ENCODE peak calls at places on chromosomes 1 and 21, in four cellular contexts. V is lower lobe of right lung, Q is foreskin keratinocyte, G is ovary. C is an unnamed sample.

GRCh38 chr21:45464309-45464708 is 59.3 kb downstream of the COL18A1 start:
- DNase-seq in G (no peak), V (no peak), Q (no peak), C (no peak)

GRCh38 chr1:189409774-189410173 is 1067.9 kb downstream of the BRINP3 start:
- DNase-seq in Q (no peak), V (no peak), G (no peak), C (no peak)

GRCh38 chr1:204633665-204634064 is 51.9 kb downstream of the LRRN2 start:
- DNase-seq in V (no peak), G (no peak), Q (no peak), C (no peak)

GRCh38 chr1:226568975-226569741 is 20.6 kb downstream of the STUM start:
- DNase-seq in V (no peak), Q (no peak), G (no peak), C (no peak)

GRCh38 chr1:103307751-103308150 is 199.4 kb upstream of the COL11A1 start:
- DNase-seq in G (no peak), V (no peak), Q (no peak), C (no peak)

GRCh38 chr1:113782451-113782850 is 23.2 kb upstream of the PHTF1 start:
- DNase-seq in Q (no peak), V (no peak), G (no peak), C (no peak)

GRCh38 chr1:204166237-204166636 is at the start of gene REN:
- DNase-seq in Q (no peak), V (peak; percentile 15), G (peak; percentile 13), C (no peak)

GRCh38 chr1:206581571-206581981 is 30.7 kb downstream of the EIF2D start:
- DNase-seq in G (no peak), Q (no peak), V (peak; percentile 70), C (no peak)

GRCh38 chr1:47931395-47931794 is 65.8 kb downstream of the TRABD2B start:
- DNase-seq in G (no peak), Q (peak; percentile 25), V (no peak), C (no peak)

GRCh38 chr1:1357871-1358432 is 403 bp downstream of the MXRA8 start:
- DNase-seq in Q (no peak), G (no peak), V (no peak), C (no peak)

GRCh38 chr1:22861764-22862440 is 110.8 kb downstream of the LACTBL1 start:
- DNase-seq in V (no peak), Q (peak; percentile 61), G (peak; percentile 55), C (peak; percentile 71)

GRCh38 chr1:226092955-226093354 is 30.4 kb downstream of the H3-3A start:
- DNase-seq in G (no peak), V (no peak), Q (peak; percentile 31), C (no peak)

GRCh38 chr1:165841582-165842362 is 14.4 kb downstream of the UCK2 start:
- DNase-seq in G (no peak), V (no peak), Q (peak; percentile 44), C (no peak)

GRCh38 chr1:198970919-198971318 is 332.1 kb downstream of the PTPRC start:
- DNase-seq in G (no peak), Q (peak; percentile 57), V (no peak), C (peak; percentile 54)

GRCh38 chr1:163604391-163604790 is 282.6 kb downstream of the NUF2 start:
- DNase-seq in V (no peak), G (no peak), Q (no peak), C (no peak)

GRCh38 chr1:245802941-245803665 is 648.3 kb downstream of the KIF26B start:
- DNase-seq in Q (peak; percentile 44), V (no peak), G (no peak), C (no peak)

GRCh38 chr1:158951956-158952355 is 20.6 kb downstream of the PYHIN1 start:
- DNase-seq in G (no peak), Q (no peak), V (no peak), C (no peak)

GRCh38 chr1:208054485-208054884 is 143.6 kb upstream of the CD34 start:
- DNase-seq in V (no peak), G (no peak), Q (peak; percentile 7), C (no peak)

GRCh38 chr1:25735956-25736529 is 64.0 kb upstream of the SELENON start:
- DNase-seq in Q (no peak), V (no peak), G (peak; percentile 2), C (no peak)

GRCh38 chr1:173122958-173123852 is 72.5 kb upstream of the TNFSF18 start:
- DNase-seq in Q (peak; percentile 97), G (peak; percentile 65), V (peak; percentile 80), C (peak; percentile 83)

GRCh38 chr1:201713093-201713810 is 115.7 kb upstream of the IPO9 start:
- DNase-seq in G (peak; percentile 92), Q (peak; percentile 90), V (peak; percentile 91), C (peak; percentile 92)

GRCh38 chr1:184051485-184052193 is at the start of gene TSEN15:
- DNase-seq in Q (peak; percentile 77), V (peak; percentile 88), G (peak; percentile 64), C (peak; percentile 81)

GRCh38 chr1:113534130-113534817 is 144.0 kb downstream of the MAGI3 start:
- DNase-seq in G (no peak), Q (peak; percentile 86), V (no peak), C (peak; percentile 22)

GRCh38 chr1:43349594-43350306 is 9.0 kb upstream of the CDC20 start:
- DNase-seq in G (no peak), Q (peak; percentile 20), V (no peak), C (no peak)

GRCh38 chr1:71093938-71094337 is 13.1 kb upstream of the ZRANB2 start:
- DNase-seq in V (no peak), Q (no peak), G (no peak), C (peak; percentile 29)

GRCh38 chr1:46173361-46173856 is 1.5 kb upstream of the TSPAN1 start:
- DNase-seq in V (no peak), Q (no peak), G (no peak), C (no peak)

GRCh38 chr1:221117548-221117951 is 238.3 kb downstream of the HLX start:
- DNase-seq in Q (no peak), V (no peak), G (no peak), C (no peak)

GRCh38 chr1:53587252-53587992 is 128.2 kb downstream of the DMRTB1 start:
- DNase-seq in G (no peak), V (no peak), Q (no peak), C (no peak)

GRCh38 chr1:228163004-228163753 is 2.4 kb upstream of the IBA57 start:
- DNase-seq in Q (peak; percentile 82), G (peak; percentile 69), V (peak; percentile 75), C (peak; percentile 82)

GRCh38 chr1:202159534-202160371 is 649 bp downstream of the PTPN7 start:
- DNase-seq in Q (no peak), G (no peak), V (no peak), C (no peak)

GRCh38 chr1:32406629-32407111 is 12.4 kb upstream of the BSDC1 start:
- DNase-seq in Q (peak; percentile 28), V (no peak), G (no peak), C (no peak)

GRCh38 chr21:42583150-42583991 is 69.7 kb downstream of the SLC37A1 start:
- DNase-seq in G (no peak), V (no peak), Q (no peak), C (no peak)

GRCh38 chr1:81209471-81209870 is 591.3 kb upstream of the ADGRL2 start:
- DNase-seq in G (no peak), Q (no peak), V (no peak), C (no peak)

GRCh38 chr1:154857022-154857421 is 13.1 kb downstream of the KCNN3 start:
- DNase-seq in G (no peak), V (no peak), Q (no peak), C (no peak)

GRCh38 chr1:154860154-154860870 is 9.8 kb downstream of the KCNN3 start:
- DNase-seq in G (no peak), Q (no peak), V (no peak), C (no peak)

GRCh38 chr1:154859786-154860153 is 10.3 kb downstream of the KCNN3 start:
- DNase-seq in G (no peak), Q (no peak), V (peak; percentile 69), C (no peak)

GRCh38 chr1:154857441-154858215 is 12.5 kb downstream of the KCNN3 start:
- DNase-seq in Q (no peak), V (no peak), G (no peak), C (no peak)

GRCh38 chr1:154859151-154859785 is 10.8 kb downstream of the KCNN3 start:
- DNase-seq in G (no peak), Q (no peak), V (no peak), C (no peak)
- H3K27ac ChIP-seq in G (no peak overlapping the region), Q (no peak overlapping the region), V (peak overlapping the region; percentile 71), C (no peak overlapping the region)

GRCh38 chr1:68481041-68481440 is 15.8 kb downstream of the DEPDC1 start:
- DNase-seq in V (no peak), Q (no peak), G (no peak), C (no peak)

GRCh38 chr1:68484618-68485017 is 12.3 kb downstream of the DEPDC1 start:
- DNase-seq in V (no peak), Q (no peak), G (no peak), C (no peak)

GRCh38 chr1:68490046-68490651 is 6.7 kb downstream of the DEPDC1 start:
- DNase-seq in V (no peak), G (no peak), Q (peak; percentile 13), C (no peak)

DNA sequence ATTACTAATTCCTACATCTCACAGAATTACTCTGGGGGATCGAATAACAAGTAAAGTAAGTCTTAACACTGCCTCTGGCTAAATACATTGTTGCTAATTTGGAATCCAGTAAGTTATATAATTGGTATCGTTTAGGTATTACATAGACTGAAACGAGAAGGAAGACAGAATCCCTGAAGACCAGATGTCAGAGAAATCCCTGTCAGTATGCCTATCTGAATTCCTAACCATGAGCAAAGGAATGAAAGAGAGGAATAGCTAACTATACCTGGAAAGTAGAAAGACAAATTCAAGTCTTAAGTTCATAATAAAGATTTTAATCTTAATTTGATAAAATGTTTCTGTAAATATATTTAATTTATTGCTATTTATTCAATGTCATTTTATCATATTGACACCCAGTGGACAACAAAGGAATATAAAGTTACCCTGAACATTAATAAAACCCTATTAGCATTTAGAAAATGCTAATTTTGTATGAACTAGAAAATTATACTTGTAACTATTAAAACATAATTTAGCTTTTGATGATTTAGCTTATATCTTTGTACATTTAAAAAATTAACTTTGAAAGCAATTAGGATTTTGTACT is 11.4 kb downstream of the DEPDC1 start:
- DNase-seq in V (no peak), G (no peak), Q (no peak), C (no peak)
- TF ChIP-seq CTCF in V (no peak), G (no peak), Q (no peak), C (peak; percentile 24)

DNA sequence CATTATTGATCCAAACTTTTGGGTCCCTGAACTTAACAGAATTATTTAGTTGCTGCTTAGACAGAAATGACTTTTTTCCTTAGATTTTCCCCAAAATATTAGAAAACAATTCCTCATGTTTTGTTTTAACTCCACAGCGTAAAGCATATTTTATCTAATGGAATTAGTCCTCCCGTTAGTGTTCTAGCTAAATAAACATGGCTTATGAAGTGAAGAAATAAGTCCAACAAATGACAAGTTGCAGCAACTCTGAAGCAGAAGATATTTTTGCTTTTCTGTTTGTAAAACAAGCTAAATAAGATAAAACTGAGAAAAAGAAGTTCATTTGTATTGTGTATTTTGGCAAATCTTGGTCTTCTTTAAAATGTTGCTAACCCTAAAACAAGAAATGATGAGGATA is 12.3 kb downstream of the NFIA start:
- DNase-seq in G (no peak), Q (no peak), V (no peak), C (no peak)
- H3K27ac ChIP-seq in G (no peak overlapping the region), Q (no peak overlapping the region), V (no peak overlapping the region), C (no peak overlapping the region)

DNA sequence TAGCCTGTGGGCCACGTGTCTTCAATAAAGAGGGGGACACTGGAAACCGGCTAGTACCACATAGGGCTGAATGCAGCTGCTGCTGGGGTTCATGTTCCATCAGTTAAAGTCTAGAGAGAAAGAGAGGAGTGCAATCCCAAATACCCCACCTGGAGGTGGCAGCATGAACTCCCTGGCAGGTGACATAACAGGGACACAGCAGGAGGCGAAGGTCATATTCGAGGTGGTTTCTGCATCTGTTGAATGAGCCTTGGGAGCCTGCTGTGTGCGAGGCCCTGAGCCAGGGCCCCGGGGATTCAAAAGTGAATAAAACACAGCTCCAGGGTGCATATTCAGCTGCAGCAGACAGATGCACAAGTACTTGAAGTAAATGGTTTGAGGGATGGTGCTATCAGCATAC is 456.9 kb downstream of the SETD4 start:
- DNase-seq in V (no peak), Q (no peak), G (no peak), C (no peak)
- TF ChIP-seq CTCF in V (no peak), Q (peak; percentile 24), G (no peak), C (no peak)